ENCODE peak calls at places on chromosomes 4 and X, in seven cellular contexts. F is H9, E is mesendoderm, R is IMR-90, P is neuronal stem cell, H is mesenchymal stem cell, K is trophoblast cell. Y is an unnamed sample.

GRCh38 chrX:14363719-14364118 is 165.6 kb upstream of the GLRA2 start:
- DNase-seq in K (no peak), R (no peak), H (no peak), E (no peak), P (no peak), F (no peak), Y (no peak)

GRCh38 chr4:105662935-105663675 is 45.4 kb downstream of the INTS12 start:
- DNase-seq in R (no peak), K (no peak), P (no peak), H (no peak), F (no peak), E (no peak), Y (no peak)

GRCh38 chr4:125951275-125951887 is 636.6 kb downstream of the FAT4 start:
- DNase-seq in R (peak; percentile 60), P (no peak), K (no peak), E (no peak), F (no peak), H (no peak), Y (no peak)

GRCh38 chr4:25862411-25863346 is at the start of gene SEL1L3:
- DNase-seq in P (peak; percentile 38), K (peak; percentile 69), H (no peak), E (no peak), R (no peak), F (peak; percentile 68), Y (peak; percentile 23)

GRCh38 chr4:82586055-82586454 is 24.3 kb upstream of the TMEM150C start:
- DNase-seq in R (no peak), H (no peak), E (peak; percentile 74), P (no peak), K (no peak), F (no peak), Y (no peak)

GRCh38 chr4:80322716-80323115 is 12.8 kb upstream of the CFAP299 start:
- DNase-seq in K (no peak), E (no peak), F (no peak), H (peak; percentile 57), P (no peak), R (peak; percentile 68), Y (no peak)

GRCh38 chrX:39677987-39678840 is 419.5 kb downstream of the BCOR start:
- DNase-seq in H (no peak), R (no peak), F (no peak), E (no peak), K (no peak), P (no peak), Y (no peak)

GRCh38 chrX:12657881-12658280 is 133.3 kb upstream of the PRPS2 start:
- DNase-seq in P (no peak), H (no peak), K (no peak), E (no peak), F (no peak), R (no peak), Y (no peak)

GRCh38 chrX:77572322-77572721 is 125.1 kb downstream of the FGF16 start:
- DNase-seq in H (no peak), R (peak; percentile 43), P (no peak), F (no peak), K (no peak), E (no peak), Y (no peak)

GRCh38 chr4:145012841-145013240 is 85.2 kb downstream of the ANAPC10 start:
- DNase-seq in P (no peak), K (peak; percentile 11), E (peak; percentile 22), F (no peak), R (peak; percentile 71), H (peak; percentile 76), Y (no peak)

GRCh38 chr4:4945021-4945420 is 74.2 kb downstream of the CYTL1 start:
- DNase-seq in H (no peak), P (no peak), F (no peak), R (no peak), K (no peak), E (no peak), Y (no peak)

GRCh38 chr4:15488658-15489470 is 19.2 kb downstream of the CC2D2A start:
- DNase-seq in R (peak; percentile 95), E (no peak), H (peak; percentile 48), P (no peak), K (no peak), F (no peak), Y (no peak)

GRCh38 chr4:72326692-72327632 is 242.1 kb downstream of the ADAMTS3 start:
- DNase-seq in F (no peak), P (no peak), K (peak; percentile 71), E (peak; percentile 51), R (peak; percentile 42), H (peak; percentile 32), Y (no peak)

GRCh38 chr4:183136880-183137279 is 37.8 kb downstream of the WWC2 start:
- DNase-seq in E (no peak), K (no peak), P (no peak), H (peak; percentile 34), R (peak; percentile 81), F (no peak), Y (no peak)

GRCh38 chr4:110442309-110442708 is 33.6 kb upstream of the ENPEP start:
- DNase-seq in E (peak; percentile 54), K (peak; percentile 90), F (no peak), H (no peak), R (no peak), P (no peak), Y (no peak)

GRCh38 chr4:74934016-74934821 is 1.3 kb downstream of the PARM1 start:
- DNase-seq in P (no peak), H (peak; percentile 78), K (peak; percentile 84), E (peak; percentile 41), R (peak; percentile 14), F (peak; percentile 47), Y (peak; percentile 55)

GRCh38 chr4:77044458-77045124 is 31.2 kb downstream of the CCNI start:
- DNase-seq in K (peak; percentile 87), E (peak; percentile 32), P (no peak), H (peak; percentile 62), F (no peak), R (peak; percentile 80), Y (no peak)

GRCh38 chr4:57080781-57081650 is 29.2 kb downstream of the IGFBP7 start:
- DNase-seq in K (no peak), F (no peak), H (peak; percentile 98), P (no peak), R (peak; percentile 98), E (peak; percentile 69), Y (no peak)

GRCh38 chr4:45438047-45438446 is 685.8 kb downstream of the GABRG1 start:
- DNase-seq in R (no peak), K (no peak), P (no peak), E (no peak), F (no peak), H (peak; percentile 11), Y (no peak)

GRCh38 chr4:111793686-111794085 is 351.6 kb upstream of the FAM241A start:
- DNase-seq in F (no peak), H (no peak), K (no peak), E (peak; percentile 20), P (no peak), R (no peak), Y (no peak)

GRCh38 chrX:68748030-68748429 is 80.8 kb upstream of the EFNB1 start:
- DNase-seq in R (no peak), H (no peak), K (no peak), P (no peak), E (no peak), F (no peak), Y (no peak)

GRCh38 chr4:163484906-163485305 is 9.6 kb upstream of the TMA16 start:
- DNase-seq in K (peak; percentile 44), E (peak; percentile 78), P (peak; percentile 57), R (peak; percentile 51), H (peak; percentile 59), F (peak; percentile 66), Y (peak; percentile 76)

GRCh38 chr4:8007581-8007980 is 67.9 kb upstream of the AFAP1 start:
- DNase-seq in H (no peak), F (no peak), K (no peak), R (no peak), P (no peak), E (no peak), Y (no peak)

GRCh38 chr4:40475609-40476008 is 140.5 kb downstream of the CHRNA9 start:
- DNase-seq in P (no peak), H (no peak), E (peak; percentile 18), K (no peak), R (no peak), F (no peak), Y (no peak)

GRCh38 chr4:186726440-186727148 is 2.9 kb upstream of the FAT1 start:
- DNase-seq in R (peak; percentile 80), P (peak; percentile 86), H (peak; percentile 91), K (peak; percentile 78), F (peak; percentile 85), E (peak; percentile 94), Y (no peak)

GRCh38 chr4:22988526-22988925 is 295.8 kb downstream of the GBA3 start:
- DNase-seq in E (no peak), H (no peak), R (no peak), F (no peak), K (no peak), P (no peak), Y (no peak)
- H4K8ac ChIP-seq in E (no peak overlapping the region), H (no peak overlapping the region), R (no peak overlapping the region), F (no peak overlapping the region), K (no peak overlapping the region), P (no peak overlapping the region), Y (no peak overlapping the region)

GRCh38 chr4:99413160-99413559 is 22.0 kb downstream of the ADH7 start:
- DNase-seq in R (no peak), F (no peak), K (peak; percentile 85), H (no peak), E (no peak), P (no peak), Y (no peak)
- H2BK120ac ChIP-seq in R (no peak overlapping the region), F (no peak overlapping the region), K (no peak overlapping the region), H (no peak overlapping the region), E (no peak overlapping the region), P (no peak overlapping the region), Y (no peak overlapping the region)

GRCh38 chr4:150355404-150355803 is 226.5 kb upstream of the MAB21L2 start:
- DNase-seq in P (no peak), E (no peak), F (no peak), R (no peak), H (no peak), K (no peak), Y (no peak)
- H4K8ac ChIP-seq in P (no peak overlapping the region), E (no peak overlapping the region), F (no peak overlapping the region), R (no peak overlapping the region), H (no peak overlapping the region), K (no peak overlapping the region), Y (no peak overlapping the region)

DNA sequence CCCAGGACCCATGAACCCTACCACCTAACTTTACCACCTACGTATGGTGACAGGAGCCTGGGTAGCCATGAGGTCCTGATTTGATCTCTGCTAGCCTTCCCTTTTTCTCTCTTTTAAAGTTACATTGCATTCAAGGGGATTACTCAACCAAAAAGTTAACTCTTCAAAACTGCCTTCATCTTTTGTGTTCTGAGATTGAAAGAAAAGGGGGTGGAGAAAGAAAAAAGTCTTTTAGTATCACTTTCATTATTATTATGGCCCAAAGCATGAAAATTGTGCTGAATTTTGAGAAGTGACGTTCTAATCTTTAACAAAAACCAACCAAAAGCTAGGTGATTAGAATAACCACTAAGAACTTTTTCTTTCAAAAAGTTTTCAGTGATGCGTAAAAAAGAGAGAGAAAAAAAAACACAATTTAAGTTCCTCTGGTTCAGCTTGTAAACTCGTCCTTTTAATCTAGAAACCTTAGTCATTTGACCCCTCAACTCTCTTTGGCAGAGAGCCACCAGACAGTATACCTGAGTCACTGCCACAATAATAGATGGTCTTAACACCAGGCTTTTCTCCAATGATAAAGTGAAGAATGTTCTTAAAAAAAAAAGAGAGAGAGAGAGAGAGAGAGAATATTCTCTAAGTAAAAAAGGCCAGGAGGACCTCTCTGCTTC is 347.4 kb upstream of the FGF13 start:
- DNase-seq in R (no peak), F (no peak), E (no peak), P (no peak), K (no peak), H (no peak), Y (no peak)
- H2BK120ac ChIP-seq in R (no peak overlapping the region), F (no peak overlapping the region), E (no peak overlapping the region), P (no peak overlapping the region), K (no peak overlapping the region), H (no peak overlapping the region), Y (no peak overlapping the region)